ENCODE peak calls at places on chromosomes 3 and 15, in ten cellular contexts. V, N, R, S, C, G, E, Q, P and H are unnamed samples.
A peak's percentile ranks its signal among the peaks of the same experiment; 100 is the strongest.

GRCh38 chr3:59313365-59313764 is 263.5 kb upstream of the CFAP20DC start:
- DNase-seq in C (no peak), S (no peak), E (no peak), P (peak; percentile 28), N (peak; percentile 90), R (peak; percentile 7), G (peak; percentile 1), V (peak; percentile 19), Q (no peak), H (peak; percentile 69)

GRCh38 chr3:100600181-100601042 is 9.0 kb upstream of the ADGRG7 start:
- DNase-seq in N (no peak), S (no peak), P (no peak), C (peak; percentile 79), V (no peak), R (no peak), Q (no peak), E (peak; percentile 41), G (no peak), H (no peak)

GRCh38 chr3:116607205-116607604 is 102.4 kb upstream of the TUSC7 start:
- DNase-seq in Q (no peak), N (no peak), R (no peak), P (no peak), S (no peak), E (peak; percentile 55), V (no peak), C (no peak), G (no peak), H (peak; percentile 32)

GRCh38 chr15:35308802-35309201 is 223.7 kb upstream of the NANOGP8 start:
- DNase-seq in Q (no peak), P (no peak), G (no peak), R (no peak), C (no peak), S (no peak), V (no peak), N (peak; percentile 56), E (no peak), H (no peak)

GRCh38 chr3:190697901-190698300 is 164.6 kb downstream of the GMNC start:
- DNase-seq in E (no peak), S (no peak), P (no peak), N (no peak), R (no peak), Q (no peak), C (no peak), G (no peak), V (no peak), H (no peak)

GRCh38 chr15:60460931-60461330 is 18.0 kb downstream of the ICE2 start:
- DNase-seq in E (no peak), Q (no peak), S (no peak), R (no peak), V (no peak), C (no peak), N (no peak), P (no peak), G (no peak), H (no peak)

GRCh38 chr3:35254917-35255316 is 384.4 kb upstream of the ARPP21 start:
- DNase-seq in C (no peak), S (no peak), Q (no peak), N (no peak), R (no peak), E (no peak), G (no peak), V (no peak), P (no peak), H (no peak)

GRCh38 chr15:93042211-93042610 is 46.8 kb downstream of the RGMA start:
- DNase-seq in P (no peak), S (no peak), G (no peak), E (peak; percentile 9), Q (no peak), N (no peak), R (no peak), V (no peak), C (peak; percentile 9), H (peak; percentile 4)

GRCh38 chr15:87038404-87038803 is 958.7 kb downstream of the AGBL1 start:
- DNase-seq in C (no peak), V (no peak), S (no peak), P (no peak), G (no peak), E (no peak), N (no peak), R (no peak), Q (no peak), H (no peak)

GRCh38 chr15:44010114-44010513 is 183.3 kb downstream of the WDR76 start:
- DNase-seq in P (no peak), N (no peak), C (no peak), G (no peak), E (no peak), S (no peak), R (no peak), Q (no peak), V (no peak), H (no peak)

GRCh38 chr15:64845826-64846225 is 4.1 kb downstream of the PLEKHO2 start:
- DNase-seq in Q (no peak), V (no peak), R (no peak), C (no peak), S (no peak), N (peak; percentile 62), P (no peak), G (no peak), E (peak; percentile 71), H (no peak)

GRCh38 chr15:64845183-64845611 is 3.5 kb downstream of the PLEKHO2 start:
- DNase-seq in N (peak; percentile 89), R (no peak), S (no peak), G (no peak), V (peak; percentile 28), P (no peak), Q (no peak), C (no peak), E (peak; percentile 82), H (no peak)

GRCh38 chr15:64847016-64847415 is 5.3 kb downstream of the PLEKHO2 start:
- DNase-seq in G (no peak), C (no peak), Q (no peak), P (no peak), V (no peak), E (peak; percentile 29), N (peak; percentile 22), S (no peak), R (no peak), H (no peak)

GRCh38 chr15:64847448-64847847 is 5.7 kb downstream of the PLEKHO2 start:
- DNase-seq in Q (no peak), G (no peak), S (no peak), R (no peak), C (no peak), N (peak; percentile 50), P (no peak), V (no peak), E (peak; percentile 39), H (no peak)

DNA sequence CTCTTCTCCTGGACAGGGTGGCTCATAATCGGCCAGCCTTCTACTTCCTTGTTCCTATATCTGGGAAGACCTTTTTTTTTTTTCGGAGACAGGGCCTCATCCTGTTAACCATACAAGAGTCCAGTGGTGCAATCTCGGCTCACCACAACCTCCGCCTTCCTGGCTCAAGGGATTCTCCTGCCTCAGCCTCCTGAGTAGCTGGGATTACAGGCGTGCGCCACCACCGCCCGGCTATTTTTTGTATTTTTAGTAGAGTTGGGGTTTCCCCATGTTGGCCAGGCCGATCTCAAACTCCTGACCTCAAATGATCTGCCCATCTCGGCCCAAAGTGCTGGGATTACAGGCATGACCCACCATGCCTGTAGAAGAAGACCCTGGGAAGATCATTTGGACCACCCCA is 4.5 kb downstream of the PLEKHO2 start:
- DNase-seq in E (peak; percentile 55), Q (no peak), S (no peak), R (no peak), G (no peak), N (peak; percentile 56), V (no peak), P (no peak), C (no peak), H (no peak)
- H3K4me1 ChIP-seq in E (peaks cover 37% of the 10 kb centered on the region), Q (peaks cover 90% of the 10 kb centered on the region), S (peaks cover 53% of the 10 kb centered on the region), R (peaks cover 60% of the 10 kb centered on the region), G (peaks cover 15% of the 10 kb centered on the region), N (peaks cover 15% of the 10 kb centered on the region), V (peaks cover 53% of the 10 kb centered on the region), P (peaks cover 13% of the 10 kb centered on the region), C (peaks cover 35% of the 10 kb centered on the region), H (peaks cover 48% of the 10 kb centered on the region)

GRCh38 chr15:29933043-29933442 is 110.8 kb upstream of the TJP1 start:
- DNase-seq in R (no peak), G (no peak), E (no peak), N (no peak), P (no peak), C (no peak), Q (no peak), V (no peak), S (no peak), H (no peak)

GRCh38 chr15:29936353-29937049 is 114.2 kb upstream of the TJP1 start:
- DNase-seq in N (no peak), R (no peak), Q (no peak), P (no peak), E (no peak), S (no peak), V (no peak), C (no peak), G (no peak), H (no peak)

GRCh38 chr15:29934251-29934650 is 112.0 kb upstream of the TJP1 start:
- DNase-seq in P (no peak), S (no peak), C (no peak), R (no peak), Q (no peak), N (no peak), E (no peak), G (peak; percentile 49), V (no peak), H (no peak)

GRCh38 chr15:29937956-29938355 is 115.7 kb upstream of the TJP1 start:
- DNase-seq in G (no peak), E (no peak), P (no peak), V (no peak), Q (no peak), C (no peak), N (no peak), R (no peak), S (no peak), H (no peak)

GRCh38 chr15:29935296-29936020 is 113.2 kb upstream of the TJP1 start:
- DNase-seq in N (no peak), P (no peak), R (no peak), S (no peak), C (peak; percentile 61), V (peak; percentile 1), E (no peak), Q (no peak), G (no peak), H (no peak)
- H3K4me1 ChIP-seq in N (peaks cover 3% of the 10 kb centered on the region), P (peaks cover 48% of the 10 kb centered on the region), R (no peaks in the 10 kb centered on the region), S (no peaks in the 10 kb centered on the region), C (no peaks in the 10 kb centered on the region), V (no peaks in the 10 kb centered on the region), E (no peaks in the 10 kb centered on the region), Q (peaks cover 50% of the 10 kb centered on the region), G (peaks cover 66% of the 10 kb centered on the region), H (no peaks in the 10 kb centered on the region)

GRCh38 chr3:58043933-58044332 is 35.7 kb downstream of the FLNB start:
- DNase-seq in V (no peak), N (no peak), G (no peak), C (no peak), S (no peak), Q (no peak), P (no peak), E (no peak), R (no peak), H (no peak)
- H3K4me1 ChIP-seq in V (peaks cover 4% of the 10 kb centered on the region), N (peaks cover 7% of the 10 kb centered on the region), G (peaks cover 100% of the 10 kb centered on the region), C (no peaks in the 10 kb centered on the region), S (peaks cover 100% of the 10 kb centered on the region), Q (peaks cover 89% of the 10 kb centered on the region), P (peaks cover 88% of the 10 kb centered on the region), E (peaks cover 36% of the 10 kb centered on the region), R (peaks cover 81% of the 10 kb centered on the region), H (peaks cover 50% of the 10 kb centered on the region)

GRCh38 chr3:151305778-151306157 is 10.9 kb downstream of the GPR87 start:
- DNase-seq in E (no peak), G (no peak), Q (no peak), S (no peak), C (no peak), P (no peak), N (no peak), R (no peak), V (no peak), H (no peak)
- H3K4me1 ChIP-seq in E (peaks cover 2% of the 10 kb centered on the region), G (peaks cover 26% of the 10 kb centered on the region), Q (peaks cover 90% of the 10 kb centered on the region), S (peaks cover 4% of the 10 kb centered on the region), C (no peaks in the 10 kb centered on the region), P (peaks cover 62% of the 10 kb centered on the region), N (peaks cover 1% of the 10 kb centered on the region), R (peaks cover 10% of the 10 kb centered on the region), V (no peaks in the 10 kb centered on the region), H (peaks cover 5% of the 10 kb centered on the region)